ENCODE peak calls at places on chromosome 21, in six cellular contexts. J is WTC11, I is endothelial cell of umbilical vein, L is K562, Z is H1, H is HepG2. R is an unnamed sample.

GRCh38 chr21:42308914-42309752 is 6.1 kb downstream of the TFF3 start:
- DNase-seq in H (no peak), Z (no peak), L (peak), I (no peak), J (no peak), R (no peak)

GRCh38 chr21:46639489-46640386 is 4.3 kb downstream of the PRMT2 start:
- DNase-seq in J (no peak), L (no peak), Z (no peak), H (peak), I (peak), R (peak)

GRCh38 chr21:33478858-33479678 is 706 bp downstream of the TMEM50B start:
- DNase-seq in I (peak), H (peak), Z (no peak), J (peak), L (peak), R (peak)

GRCh38 chr21:23524685-23525084 is 2082.6 kb downstream of the MRPL39 start:
- DNase-seq in H (no peak), I (no peak), Z (no peak), L (no peak), J (no peak), R (no peak)

GRCh38 chr21:42575111-42575510 is 61.5 kb downstream of the SLC37A1 start:
- DNase-seq in H (no peak), L (no peak), Z (no peak), I (no peak), J (peak), R (no peak)

GRCh38 chr21:40850071-40850470 is 3.1 kb upstream of the DSCAM start:
- DNase-seq in J (no peak), H (no peak), Z (no peak), I (no peak), L (no peak), R (no peak)

GRCh38 chr21:42650033-42650370 is 3.4 kb upstream of the PDE9A start:
- DNase-seq in Z (no peak), H (no peak), I (no peak), J (no peak), L (no peak), R (no peak)

GRCh38 chr21:42746593-42747266 is 93.3 kb downstream of the PDE9A start:
- DNase-seq in I (no peak), H (no peak), L (no peak), Z (no peak), J (no peak), R (no peak)

GRCh38 chr21:42975886-42976608 is 1.7 kb downstream of the PKNOX1 start:
- DNase-seq in I (no peak), J (no peak), H (no peak), L (no peak), Z (no peak), R (no peak)

GRCh38 chr21:14880922-14881321 is 183.9 kb downstream of the NRIP1 start:
- DNase-seq in Z (no peak), I (peak), H (no peak), J (no peak), L (no peak), R (no peak)

GRCh38 chr21:42047821-42048613 is 23.1 kb upstream of the UMODL1 start:
- DNase-seq in H (no peak), I (peak), L (no peak), Z (no peak), J (no peak), R (no peak)

GRCh38 chr21:20187028-20187427 is 811.2 kb upstream of the NCAM2 start:
- DNase-seq in I (no peak), H (no peak), Z (no peak), L (no peak), J (no peak), R (no peak)

GRCh38 chr21:43306911-43307676 is 119.8 kb downstream of the SIK1 start:
- DNase-seq in L (peak), J (no peak), Z (no peak), I (no peak), H (peak), R (peak)

GRCh38 chr21:46286668-46286982 is 483 bp downstream of the YBEY start:
- DNase-seq in Z (no peak), H (no peak), I (peak), L (no peak), J (no peak), R (no peak)

GRCh38 chr21:37829043-37829442 is 87.2 kb downstream of the KCNJ6 start:
- DNase-seq in H (no peak), I (no peak), Z (no peak), J (no peak), L (no peak), R (no peak)

GRCh38 chr21:37827878-37828277 is 88.4 kb downstream of the KCNJ6 start:
- DNase-seq in H (no peak), J (no peak), Z (no peak), L (no peak), I (no peak), R (no peak)

GRCh38 chr21:37829447-37829846 is 86.8 kb downstream of the KCNJ6 start:
- DNase-seq in I (no peak), J (no peak), L (no peak), H (peak), Z (no peak), R (peak)

GRCh38 chr21:37833301-37833700 is 83.0 kb downstream of the KCNJ6 start:
- DNase-seq in L (no peak), J (no peak), I (no peak), H (no peak), Z (no peak), R (no peak)

GRCh38 chr21:37828515-37828914 is 87.7 kb downstream of the KCNJ6 start:
- DNase-seq in L (no peak), H (no peak), J (no peak), I (no peak), Z (no peak), R (no peak)
- TF ChIP-seq JUN in L (no peak), H (no peak), J (no peak), I (no peak), Z (no peak), R (no peak)

GRCh38 chr21:45265721-45266517 is 21.8 kb downstream of the POFUT2 start:
- DNase-seq in I (no peak), H (no peak), Z (no peak), L (no peak), J (no peak), R (no peak)
- TF ChIP-seq JUN in I (no peak), H (no peak), Z (no peak), L (no peak), J (no peak), R (no peak)

DNA sequence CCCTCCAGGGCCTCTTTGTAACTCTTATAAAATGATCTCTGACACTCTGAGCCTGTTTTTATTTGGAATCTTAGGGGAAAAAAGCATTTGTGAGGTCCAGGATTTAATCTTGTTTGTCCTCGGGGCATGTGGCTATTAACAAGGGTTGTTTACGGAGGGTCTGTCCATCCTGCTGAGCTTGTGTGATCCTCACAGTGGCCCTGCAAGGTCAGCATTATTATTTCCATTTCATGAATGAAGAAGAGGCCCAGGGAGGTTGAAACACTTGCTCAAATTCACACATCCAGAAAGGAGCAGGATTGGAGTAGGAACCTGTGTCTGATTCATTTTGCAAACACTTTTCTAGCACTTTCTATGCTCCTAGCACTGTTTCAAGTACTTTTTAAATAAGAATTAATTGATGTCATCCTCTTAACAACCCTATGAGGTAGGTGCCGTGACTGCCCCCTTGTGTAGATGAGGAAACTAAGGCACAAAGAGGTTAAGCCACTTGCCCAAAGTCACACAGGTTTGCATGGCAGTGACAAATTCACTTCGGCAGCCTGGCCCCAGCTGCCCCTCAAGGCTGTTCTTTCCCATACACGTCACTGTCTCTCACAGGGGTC is 178.9 kb downstream of the MIS18A start:
- DNase-seq in H (no peak), L (no peak), Z (no peak), I (no peak), J (no peak), R (no peak)
- TF ChIP-seq JUN in H (no peak), L (no peak), Z (no peak), I (no peak), J (no peak), R (no peak)

DNA sequence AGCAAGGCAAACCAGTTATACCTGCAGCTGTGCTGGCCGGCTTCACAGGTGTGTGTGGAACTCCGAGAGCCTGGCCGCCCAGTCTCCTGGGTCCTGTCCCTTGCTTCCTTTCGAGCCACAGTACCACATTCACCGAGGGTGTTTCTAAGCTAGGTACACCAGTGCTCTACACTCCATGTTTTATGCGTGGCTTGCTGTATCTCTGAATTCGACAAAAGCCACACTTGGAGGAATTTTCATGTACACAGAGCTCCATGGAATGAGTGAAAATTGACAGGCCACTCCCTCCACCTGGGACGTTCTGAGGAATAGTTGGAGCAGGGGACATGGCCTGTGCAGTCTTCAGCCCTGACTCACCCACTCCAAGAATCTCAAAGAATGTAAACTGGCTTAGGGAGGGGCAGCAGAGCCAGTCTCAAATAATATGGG is 14.0 kb downstream of the ETS2 start:
- DNase-seq in I (no peak), L (no peak), Z (no peak), J (no peak), H (no peak), R (no peak)
- TF ChIP-seq JUN in I (no peak), L (no peak), Z (no peak), J (no peak), H (no peak), R (no peak)

GRCh38 chr21:44526096-44526997 is 13.6 kb downstream of the KRTAP10-1 start:
- DNase-seq in L (no peak), Z (no peak), J (peak), I (no peak), H (peak), R (no peak)

GRCh38 chr21:44529011-44529421 is 11.0 kb downstream of the KRTAP10-1 start:
- DNase-seq in J (peak), H (no peak), L (no peak), Z (no peak), I (no peak), R (no peak)

GRCh38 chr21:44528634-44528995 is 11.4 kb downstream of the KRTAP10-1 start:
- DNase-seq in I (no peak), L (no peak), J (peak), Z (no peak), H (no peak), R (no peak)

GRCh38 chr21:44527983-44528633 is 11.9 kb downstream of the KRTAP10-1 start:
- DNase-seq in I (no peak), J (peak), Z (no peak), L (no peak), H (no peak), R (no peak)

DNA sequence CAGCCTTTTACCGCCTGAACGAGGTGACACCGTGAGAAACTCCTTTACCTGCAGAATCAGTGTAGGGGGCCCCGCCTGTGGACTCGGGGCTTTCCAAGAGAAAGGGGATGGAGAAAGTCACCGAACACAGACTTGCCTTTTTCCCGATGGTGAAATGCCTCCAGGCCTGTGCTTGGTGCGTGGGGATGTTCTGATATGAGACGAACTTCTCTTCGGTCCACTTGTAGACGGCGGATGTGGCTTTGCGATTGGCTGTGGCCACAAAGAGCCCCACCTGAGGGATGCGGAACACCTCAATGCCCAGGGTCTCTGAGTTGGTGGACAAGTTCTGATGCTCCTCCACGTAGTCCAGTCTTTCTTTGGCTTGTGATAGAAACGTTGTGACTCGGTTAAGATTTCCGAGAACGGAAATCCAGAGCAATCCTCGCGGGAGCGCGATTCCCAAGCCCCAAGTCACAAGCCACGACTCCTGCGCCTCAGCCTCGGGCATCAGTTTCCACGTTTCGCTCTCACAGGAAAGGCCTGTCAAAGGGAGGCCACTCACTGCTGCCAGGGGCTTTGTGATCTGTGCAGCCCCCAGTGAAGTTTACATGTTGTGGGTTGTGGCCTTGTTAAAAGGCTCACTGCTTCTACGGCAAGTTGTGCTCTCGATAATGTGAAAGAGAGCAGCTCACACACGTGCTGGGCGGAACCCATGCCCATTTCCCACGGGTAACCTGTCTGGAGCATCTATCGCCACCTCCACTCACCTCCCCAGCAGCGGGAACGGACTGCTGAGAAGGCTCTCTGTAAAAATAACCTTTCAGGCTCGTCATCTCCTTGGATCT is 12.6 kb downstream of the KRTAP10-1 start:
- DNase-seq in J (peak), I (no peak), H (no peak), Z (no peak), L (no peak), R (no peak)
- TF ChIP-seq JUN in J (no peak), I (no peak), H (no peak), Z (no peak), L (no peak), R (no peak)

DNA sequence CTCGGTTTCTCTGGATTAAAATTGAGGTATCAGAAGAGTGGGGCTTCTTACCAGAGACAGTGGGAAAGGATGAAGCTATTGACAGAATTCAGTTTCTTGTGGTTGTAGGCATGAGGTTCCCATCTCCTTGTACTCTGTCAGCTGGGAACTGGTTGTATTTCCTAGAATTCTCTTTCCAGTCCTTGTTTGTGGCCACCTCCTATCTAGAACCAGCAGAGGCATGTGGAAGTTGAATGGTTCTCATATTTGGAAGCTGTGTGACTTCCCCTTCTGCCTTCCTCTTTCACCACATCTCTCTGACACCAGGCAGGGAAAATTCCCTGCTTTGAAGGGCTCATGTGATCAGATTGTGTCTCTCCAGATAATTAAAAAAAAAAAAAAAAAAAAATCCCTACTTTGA is 457.7 kb upstream of the ADAMTS5 start:
- DNase-seq in H (no peak), L (no peak), Z (no peak), I (no peak), J (no peak), R (no peak)
- TF ChIP-seq JUN in H (no peak), L (no peak), Z (no peak), I (no peak), J (no peak), R (no peak)